ENCODE peak calls at places on chromosome 12, in seven cellular contexts. D is H9, J is H1, T is neuronal stem cell, C is trophoblast cell, S is IMR-90, O is mesendoderm. X is an unnamed sample.

GRCh38 chr12:71144682-71145081 is 13.1 kb downstream of the TSPAN8 start:
- DNase-seq in J (no peak), C (no peak), T (no peak), D (no peak), O (no peak), S (no peak), X (no peak)

GRCh38 chr12:116382456-116382902 is 105.0 kb upstream of the MED13L start:
- DNase-seq in J (no peak), D (no peak), C (no peak), O (peak; percentile 58), T (no peak), S (peak; percentile 72), X (no peak)

GRCh38 chr12:49041036-49041880 is 19.3 kb downstream of the KMT2D start:
- DNase-seq in T (no peak), J (no peak), D (no peak), S (no peak), O (no peak), C (peak; percentile 34), X (no peak)

GRCh38 chr12:32548691-32549412 is 130.2 kb upstream of the DNM1L start:
- DNase-seq in J (peak; percentile 41), C (no peak), D (no peak), S (peak; percentile 79), O (no peak), T (no peak), X (peak; percentile 58)

GRCh38 chr12:7542813-7543212 is 39.2 kb upstream of the CD163 start:
- DNase-seq in T (no peak), O (no peak), C (peak; percentile 62), J (no peak), S (peak; percentile 14), D (no peak), X (peak; percentile 12)

GRCh38 chr12:88390811-88391210 is 189.5 kb downstream of the KITLG start:
- DNase-seq in J (no peak), O (no peak), T (no peak), C (no peak), D (no peak), S (no peak), X (no peak)

GRCh38 chr12:102120886-102121285 is 903 bp downstream of the PARPBP start:
- DNase-seq in O (peak; percentile 63), D (no peak), J (no peak), C (no peak), T (no peak), S (peak; percentile 29), X (peak; percentile 54)

GRCh38 chr12:57765698-57766463 is 997 bp downstream of the CYP27B1 start:
- DNase-seq in C (no peak), T (no peak), D (peak; percentile 48), S (no peak), O (no peak), J (no peak), X (no peak)

GRCh38 chr12:49093746-49094103 is 876 bp downstream of the DHH start:
- DNase-seq in S (no peak), O (no peak), T (no peak), D (peak; percentile 48), J (peak; percentile 61), C (no peak), X (no peak)

GRCh38 chr12:2076196-2076570 is 23.4 kb downstream of the CACNA1C start:
- DNase-seq in T (no peak), D (no peak), S (peak; percentile 85), C (no peak), J (no peak), O (no peak), X (no peak)

GRCh38 chr12:53124352-53124723 is 21.1 kb downstream of the SOAT2 start:
- DNase-seq in O (no peak), S (no peak), J (peak; percentile 13), C (no peak), D (no peak), T (no peak), X (no peak)

GRCh38 chr12:120327593-120327992 is at the start of gene PLA2G1B:
- DNase-seq in T (no peak), S (no peak), C (peak; percentile 11), J (no peak), O (no peak), D (no peak), X (no peak)

GRCh38 chr12:92654929-92655328 is 47.9 kb upstream of the PLEKHG7 start:
- DNase-seq in T (no peak), C (peak; percentile 63), S (peak; percentile 43), J (no peak), O (no peak), D (no peak), X (no peak)

GRCh38 chr12:17139926-17140325 is 534.0 kb upstream of the LMO3 start:
- DNase-seq in O (peak; percentile 28), C (peak; percentile 93), D (no peak), J (no peak), S (no peak), T (no peak), X (no peak)

GRCh38 chr12:66964629-66965028 is 285.8 kb upstream of the GRIP1 start:
- DNase-seq in D (no peak), C (peak; percentile 65), T (no peak), J (no peak), S (no peak), O (no peak), X (peak; percentile 46)

GRCh38 chr12:130121246-130122005 is 40.8 kb upstream of the FZD10 start:
- DNase-seq in D (no peak), T (no peak), C (no peak), S (no peak), O (no peak), J (no peak), X (no peak)

GRCh38 chr12:92002673-92003382 is 142.8 kb downstream of the BTG1 start:
- DNase-seq in D (no peak), J (no peak), C (no peak), O (no peak), S (no peak), T (no peak), X (peak; percentile 30)

DNA sequence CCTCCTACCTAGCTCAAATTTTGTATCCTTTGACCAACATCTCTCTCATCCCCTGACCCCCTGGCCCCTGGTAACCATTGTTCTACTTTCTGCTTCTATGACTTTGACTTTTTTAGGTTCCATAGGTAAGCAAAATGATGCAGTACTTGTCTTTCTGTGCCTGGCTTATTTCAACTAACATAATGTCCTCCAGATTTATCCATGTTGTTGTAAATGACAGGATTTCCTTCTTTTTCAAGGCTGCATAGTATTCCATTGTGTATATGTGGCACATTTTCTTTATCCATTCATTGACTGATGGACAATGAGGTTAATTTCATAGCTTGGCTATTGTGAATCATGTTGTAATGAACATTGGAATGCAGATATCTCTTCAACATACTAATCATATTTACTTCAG is 170.1 kb downstream of the DPY19L2 start:
- DNase-seq in S (no peak), D (no peak), T (no peak), C (no peak), J (no peak), O (no peak), X (no peak)
- H3K4ac ChIP-seq in S (no peak overlapping the region), D (no peak overlapping the region), T (no peak overlapping the region), C (no peak overlapping the region), J (no peak overlapping the region), O (no peak overlapping the region), X (no peak overlapping the region)

GRCh38 chr12:54259194-54260011 is 20.5 kb downstream of the CBX5 start:
- DNase-seq in O (peak; percentile 99), J (peak; percentile 89), S (peak; percentile 87), C (peak; percentile 86), T (peak; percentile 89), D (peak; percentile 98), X (peak; percentile 95)

GRCh38 chr12:54262403-54262925 is 17.5 kb downstream of the CBX5 start:
- DNase-seq in D (no peak), S (peak; percentile 61), O (peak; percentile 81), C (peak; percentile 76), T (no peak), J (no peak), X (peak; percentile 73)

GRCh38 chr12:54261817-54262402 is 18.0 kb downstream of the CBX5 start:
- DNase-seq in S (no peak), O (no peak), C (no peak), D (no peak), T (no peak), J (no peak), X (no peak)

GRCh38 chr12:54257332-54257731 is 22.6 kb downstream of the CBX5 start:
- DNase-seq in C (peak; percentile 71), D (no peak), T (no peak), J (no peak), S (no peak), O (peak; percentile 47), X (no peak)

GRCh38 chr12:54258286-54258685 is 21.6 kb downstream of the CBX5 start:
- DNase-seq in O (peak; percentile 77), T (no peak), D (no peak), C (no peak), J (no peak), S (peak; percentile 70), X (peak; percentile 45)
- H3K9ac ChIP-seq in O (peak overlapping the region; percentile 58), T (no peak overlapping the region), D (peak overlapping the region; percentile 20), C (no peak overlapping the region), J (no peak overlapping the region), S (peak overlapping the region; percentile 65), X (peak overlapping the region; percentile 97)

DNA sequence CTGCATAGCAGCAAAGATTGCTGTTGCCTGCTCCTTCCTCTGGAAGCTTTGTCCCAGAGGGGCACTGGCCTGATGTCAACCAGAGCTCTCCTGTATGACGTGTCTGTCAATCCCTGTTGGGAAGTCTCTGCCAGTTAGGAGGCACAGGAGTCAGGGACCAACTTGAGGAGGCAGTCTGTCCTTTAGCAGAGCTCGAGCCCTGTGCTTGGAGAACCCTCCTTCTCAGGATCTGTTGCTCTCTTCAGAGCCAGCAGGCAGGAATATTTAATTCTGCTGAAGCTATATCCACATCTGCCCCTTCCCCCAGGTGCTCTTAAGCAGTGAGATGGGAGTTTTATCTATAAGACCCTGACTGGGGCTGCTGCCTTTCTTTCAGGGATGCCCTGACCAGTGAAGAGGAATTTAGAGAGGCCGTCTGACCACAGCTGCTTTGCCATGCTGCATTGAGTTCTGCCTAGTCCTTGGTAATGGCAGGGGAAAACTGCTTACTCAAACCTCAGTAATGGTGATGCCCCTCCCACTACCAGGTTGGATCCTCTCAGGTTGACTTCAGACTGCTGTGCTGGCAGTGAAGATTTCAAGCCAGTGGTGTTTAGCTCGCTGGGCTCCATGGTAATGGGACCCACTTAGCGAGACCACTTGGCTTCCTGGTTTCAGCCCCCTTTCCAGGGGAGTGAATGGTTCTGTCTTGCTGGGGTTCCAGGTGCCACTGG is 218.6 kb upstream of the SLC38A2 start:
- DNase-seq in C (no peak), T (no peak), J (no peak), S (no peak), O (peak; percentile 26), D (peak; percentile 46), X (no peak)
- H3K4ac ChIP-seq in C (no peak overlapping the region), T (no peak overlapping the region), J (no peak overlapping the region), S (peak overlapping the region; percentile 53), O (no peak overlapping the region), D (no peak overlapping the region), X (no peak overlapping the region)

GRCh38 chr12:112381898-112382796 is at the start of gene HECTD4:
- DNase-seq in D (peak; percentile 97), S (peak; percentile 75), O (peak; percentile 93), T (peak; percentile 94), C (peak; percentile 97), J (peak; percentile 98), X (peak; percentile 89)

GRCh38 chr12:112381421-112381897 is 772 bp downstream of the HECTD4 start:
- DNase-seq in O (peak; percentile 50), T (no peak), D (peak; percentile 43), C (peak; percentile 88), J (no peak), S (no peak), X (peak; percentile 24)

GRCh38 chr12:112389228-112389627 is 7.0 kb upstream of the HECTD4 start:
- DNase-seq in S (no peak), C (no peak), J (no peak), O (no peak), D (no peak), T (no peak), X (no peak)

GRCh38 chr12:112382866-112383265 is 635 bp upstream of the HECTD4 start:
- DNase-seq in O (no peak), T (no peak), J (no peak), D (no peak), C (no peak), S (no peak), X (no peak)

GRCh38 chr12:112386726-112387125 is 4.5 kb upstream of the HECTD4 start:
- DNase-seq in D (no peak), C (no peak), J (no peak), T (no peak), S (peak; percentile 84), O (no peak), X (peak; percentile 81)
- H3K9ac ChIP-seq in D (no peak overlapping the region), C (no peak overlapping the region), J (no peak overlapping the region), T (no peak overlapping the region), S (no peak overlapping the region), O (no peak overlapping the region), X (peak overlapping the region; percentile 83)

X was measured in mesenchymal stem cell.